ENCODE peak calls at places on chromosomes 13 and 19, in nine cellular contexts. Y, P, H, X, E, D, Q, Z and V are unnamed samples.

GRCh38 chr19:8221161-8221560 is 12.0 kb downstream of the CERS4 start:
- DNase-seq in Q (no peak), Y (no peak), P (no peak), Z (no peak), D (no peak), X (no peak), E (no peak), H (peak), V (no peak)

GRCh38 chr19:14476663-14477401 is 1.7 kb upstream of the PTGER1 start:
- DNase-seq in Y (peak), P (peak), Q (no peak), Z (no peak), X (no peak), E (peak), H (peak), D (peak), V (peak)

GRCh38 chr13:113981201-113981605 is 7.3 kb upstream of the C13orf46 start:
- DNase-seq in X (no peak), H (peak), P (peak), D (no peak), Q (peak), Z (peak), E (peak), Y (no peak), V (no peak)

GRCh38 chr19:33465834-33466233 is 55.8 kb downstream of the PEPD start:
- DNase-seq in Q (no peak), P (no peak), Z (no peak), D (no peak), E (no peak), Y (no peak), X (no peak), H (no peak), V (no peak)

GRCh38 chr13:98970293-98970692 is 7.6 kb downstream of the DOCK9 start:
- DNase-seq in X (no peak), Q (peak), Z (no peak), H (no peak), Y (no peak), E (no peak), P (no peak), D (no peak), V (no peak)

GRCh38 chr13:31896427-31896826 is 135.1 kb upstream of the FRY start:
- DNase-seq in D (peak), H (no peak), P (peak), Q (no peak), X (peak), Z (no peak), E (no peak), Y (no peak), V (no peak)

GRCh38 chr13:26991508-26992181 is 180.0 kb downstream of the USP12 start:
- DNase-seq in Z (no peak), H (peak), E (peak), Q (peak), X (no peak), P (no peak), D (peak), Y (no peak), V (no peak)

GRCh38 chr13:20696073-20696472 is 7.4 kb upstream of the IL17D start:
- DNase-seq in D (no peak), H (no peak), Y (no peak), P (no peak), Q (no peak), Z (no peak), E (no peak), X (no peak), V (no peak)

GRCh38 chr19:46713781-46714522 is 3.0 kb downstream of the PRKD2 start:
- DNase-seq in Q (peak), P (peak), X (peak), E (peak), H (peak), Y (peak), D (peak), Z (peak), V (peak)

GRCh38 chr19:35741216-35741541 is 1.1 kb downstream of the IGFLR1 start:
- DNase-seq in H (no peak), P (no peak), D (no peak), X (no peak), E (no peak), Q (no peak), Z (no peak), Y (no peak), V (no peak)
- TF ChIP-seq CTCF in H (no peak), P (no peak), D (no peak), X (peak), E (no peak), Q (no peak), Z (no peak), Y (no peak), V (no peak)

DNA sequence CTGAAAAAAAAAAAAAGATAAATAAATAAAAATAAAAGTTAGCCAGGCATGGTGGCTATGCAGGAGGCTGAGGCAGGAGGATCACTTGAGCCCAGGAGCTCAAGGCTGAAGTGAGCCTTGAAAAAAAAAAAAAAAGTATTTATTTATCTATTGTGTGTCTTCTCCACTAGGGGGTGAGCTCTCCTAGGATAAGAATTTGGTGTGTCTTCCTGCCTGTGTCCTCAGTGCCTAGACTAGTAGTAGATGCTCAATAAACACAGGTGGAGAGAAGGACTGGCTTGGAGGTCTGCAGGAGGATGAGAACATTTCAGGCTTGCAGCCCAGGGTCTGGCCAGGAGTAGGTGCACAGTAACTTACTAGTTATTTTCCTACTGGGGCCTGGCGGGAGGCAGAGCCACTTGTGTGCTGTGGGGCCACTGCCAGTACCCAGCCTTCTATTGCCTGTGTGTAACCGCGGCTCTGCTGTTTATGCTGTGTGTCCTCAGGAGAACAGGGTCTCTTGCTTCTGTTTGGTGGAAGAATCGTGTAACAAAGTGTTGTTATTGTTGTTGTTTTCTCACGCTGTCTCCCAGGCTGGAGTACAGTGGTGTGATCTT is 5.4 kb downstream of the LMTK3 start:
- DNase-seq in Q (no peak), Z (no peak), Y (no peak), X (peak), E (peak), H (no peak), D (peak), P (no peak), V (no peak)
- TF ChIP-seq CTCF in Q (peak), Z (peak), Y (peak), X (peak), E (peak), H (peak), D (peak), P (peak), V (peak)

GRCh38 chr19:11453468-11454341 is 18.3 kb downstream of the PRKCSH start:
- DNase-seq in X (peak), Y (no peak), E (no peak), Z (no peak), H (no peak), Q (no peak), D (no peak), P (no peak), V (no peak)
- TF ChIP-seq CTCF in X (peak), Y (peak), E (peak), Z (no peak), H (peak), Q (no peak), D (peak), P (peak), V (no peak)

GRCh38 chr19:18253716-18254115 is 20.5 kb downstream of the IQCN start:
- DNase-seq in Q (peak), H (peak), P (no peak), X (no peak), E (peak), D (no peak), Z (no peak), Y (no peak), V (no peak)

GRCh38 chr19:18252370-18252717 is 21.9 kb downstream of the IQCN start:
- DNase-seq in E (no peak), D (no peak), Y (no peak), P (no peak), Z (no peak), Q (no peak), X (no peak), H (no peak), V (no peak)

GRCh38 chr19:18257503-18258470 is 16.5 kb downstream of the IQCN start:
- DNase-seq in Y (no peak), E (no peak), Q (no peak), D (no peak), P (no peak), X (no peak), H (no peak), Z (peak), V (no peak)

GRCh38 chr19:18253130-18253529 is 21.1 kb downstream of the IQCN start:
- DNase-seq in Z (no peak), D (no peak), P (no peak), E (no peak), X (no peak), Q (no peak), Y (no peak), H (no peak), V (no peak)

DNA sequence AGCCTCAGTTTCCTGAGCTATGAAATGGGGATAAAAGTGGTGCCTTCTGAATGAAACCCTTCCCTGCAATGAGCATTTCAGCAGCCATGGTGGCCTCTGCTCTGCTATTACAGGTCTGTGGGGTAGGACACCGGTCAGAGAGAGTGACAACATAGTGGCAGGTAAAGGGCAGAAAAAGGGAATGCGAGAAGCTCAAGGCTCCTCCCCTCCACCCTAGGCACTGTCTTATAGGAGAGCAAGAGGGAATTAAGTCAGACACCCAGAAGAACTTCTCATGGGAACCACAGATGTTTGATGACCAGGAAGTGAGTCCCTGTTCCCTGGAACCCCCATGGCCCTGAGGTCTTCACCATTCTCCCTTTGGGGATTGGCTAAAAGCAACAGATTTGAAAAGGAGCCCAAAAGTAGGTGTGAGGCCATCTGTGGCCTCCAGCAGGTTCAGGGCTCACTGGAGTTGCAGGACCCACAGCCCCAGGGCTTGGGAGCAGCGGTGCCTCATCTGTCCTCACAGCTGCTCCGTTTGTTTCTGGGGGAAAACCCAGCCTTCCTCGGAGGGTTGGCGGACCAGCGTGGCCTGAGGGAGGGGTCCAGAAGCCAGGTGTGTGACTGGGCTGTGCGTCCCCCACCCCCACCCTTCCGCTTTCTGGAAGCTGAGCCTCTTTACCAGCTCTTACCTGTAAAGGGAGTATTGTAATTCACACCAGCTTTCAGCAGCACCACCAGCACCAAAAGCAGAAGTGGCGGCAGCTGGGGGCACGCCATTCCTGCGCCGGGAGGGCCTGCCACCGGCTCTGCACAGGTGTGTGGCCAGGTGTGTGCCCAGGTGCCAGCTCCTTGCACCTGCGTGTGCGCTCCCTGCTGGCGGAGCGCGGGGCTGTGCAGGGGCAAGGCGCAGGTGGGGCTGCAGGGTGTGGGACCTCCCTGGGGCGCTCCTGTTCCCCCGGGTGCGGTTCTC is 19.4 kb downstream of the IQCN start:
- DNase-seq in Q (no peak), X (no peak), D (no peak), Z (no peak), Y (no peak), H (peak), E (peak), P (no peak), V (no peak)
- TF ChIP-seq CTCF in Q (no peak), X (peak), D (no peak), Z (no peak), Y (no peak), H (peak), E (peak), P (no peak), V (no peak)

GRCh38 chr19:28977826-28978225 is 235.1 kb downstream of the UQCRFS1 start:
- DNase-seq in E (no peak), Y (no peak), X (peak), P (no peak), D (no peak), Z (no peak), Q (no peak), H (no peak), V (no peak)
- TF ChIP-seq CTCF in E (no peak), Y (no peak), X (peak), P (no peak), D (no peak), Z (no peak), Q (no peak), H (peak), V (no peak)

GRCh38 chr13:63367522-63368198 is 1952.0 kb upstream of the PCDH20 start:
- DNase-seq in P (no peak), Z (no peak), H (no peak), E (no peak), Q (no peak), X (no peak), D (no peak), Y (no peak), V (no peak)
- TF ChIP-seq CTCF in P (no peak), Z (no peak), H (no peak), E (no peak), Q (no peak), X (no peak), D (no peak), Y (no peak), V (no peak)

GRCh38 chr19:38773469-38774177 is at the start of gene LGALS7:
- DNase-seq in P (no peak), X (no peak), H (no peak), E (no peak), Q (no peak), D (no peak), Z (no peak), Y (no peak), V (no peak)

GRCh38 chr19:38765214-38765613 is 8.1 kb downstream of the LGALS7 start:
- DNase-seq in Y (no peak), Q (no peak), Z (no peak), X (no peak), D (no peak), H (no peak), E (no peak), P (no peak), V (no peak)

GRCh38 chr19:38774181-38774950 is 1.0 kb upstream of the LGALS7 start:
- DNase-seq in Y (no peak), Q (no peak), Z (no peak), X (no peak), D (no peak), P (no peak), H (no peak), E (no peak), V (no peak)

GRCh38 chr19:38766276-38767047 is 6.9 kb downstream of the LGALS7 start:
- DNase-seq in Q (no peak), H (no peak), D (no peak), P (no peak), X (no peak), Z (no peak), E (no peak), Y (no peak), V (no peak)

GRCh38 chr19:38769635-38770211 is 3.6 kb downstream of the LGALS7 start:
- DNase-seq in D (peak), H (peak), Z (peak), X (peak), P (peak), Q (peak), Y (peak), E (no peak), V (peak)
- TF ChIP-seq CTCF in D (peak), H (peak), Z (peak), X (peak), P (peak), Q (peak), Y (peak), E (no peak), V (peak)

DNA sequence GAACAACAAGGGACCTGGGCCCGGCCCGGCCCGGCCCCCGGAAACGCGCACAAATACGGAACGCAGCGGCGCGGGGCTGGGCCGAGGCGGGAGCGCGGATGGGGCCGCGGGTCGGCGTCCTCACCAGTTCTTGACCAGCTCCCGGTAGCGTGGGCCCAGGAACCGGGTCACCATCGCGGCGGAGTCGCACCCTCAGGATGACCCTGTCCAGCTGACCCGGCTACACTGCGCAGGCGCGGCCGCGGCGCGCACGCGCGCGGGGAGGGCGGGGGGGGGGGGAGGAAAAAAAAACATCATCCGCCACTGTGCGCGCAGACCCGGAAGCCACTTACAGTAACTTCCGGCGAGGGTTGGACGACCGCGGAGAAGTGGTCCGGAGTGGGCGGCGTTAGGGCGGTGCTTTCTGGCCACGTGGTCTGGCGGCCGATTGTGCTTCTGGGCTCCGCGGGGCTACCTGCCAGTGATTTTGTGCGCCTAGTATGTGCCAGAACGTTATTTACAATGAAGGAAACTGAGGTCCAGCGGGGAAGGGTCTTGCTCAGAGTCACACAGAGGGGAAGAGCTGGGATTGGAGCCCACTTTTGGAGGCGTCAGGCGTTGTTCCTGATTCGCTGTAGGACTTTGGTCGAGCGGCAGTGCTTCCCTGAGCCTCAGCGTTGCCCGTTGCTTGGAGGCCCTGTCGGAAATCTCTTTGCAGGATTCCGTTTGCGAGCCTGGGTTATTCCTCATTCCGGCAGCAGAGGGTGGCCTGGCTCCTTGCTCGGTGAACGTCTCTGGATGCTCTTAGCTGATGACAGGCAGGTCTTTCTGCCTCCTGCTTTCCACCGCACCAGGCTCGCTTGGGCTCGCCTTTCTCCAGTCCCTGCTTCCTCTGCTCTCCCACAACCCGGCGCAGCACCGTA is at the start of gene UQCR11:
- DNase-seq in E (peak), Q (peak), Z (peak), D (peak), X (peak), Y (peak), P (peak), H (peak), V (peak)
- TF ChIP-seq CTCF in E (peak), Q (peak), Z (peak), D (peak), X (peak), Y (peak), P (peak), H (peak), V (peak)